ENCODE peak calls at places on chromosomes 12 and 14, in ten cellular contexts. M, X, O, S, N, A, B, V, U and I are unnamed samples. For H3K27me3, the result is how much of the 10 kb centered on the place peaks cover.

GRCh38 chr14:29521526-29522137 is 406.0 kb downstream of the PRKD1 start:
- DNase-seq in S (no peak), X (no peak), N (no peak), U (no peak), V (peak), M (no peak), A (no peak), O (no peak), B (no peak), I (no peak)

GRCh38 chr12:71070416-71071155 is 87.2 kb downstream of the TSPAN8 start:
- DNase-seq in B (no peak), S (no peak), O (no peak), A (no peak), N (no peak), V (no peak), X (no peak), M (no peak), U (no peak), I (no peak)

GRCh38 chr12:22101749-22102243 is 55.8 kb downstream of the CMAS start:
- DNase-seq in B (peak), A (no peak), U (no peak), S (peak), N (no peak), M (no peak), V (no peak), X (peak), O (no peak), I (no peak)

GRCh38 chr14:73786942-73787759 is 64.5 kb upstream of the PTGR2 start:
- DNase-seq in N (no peak), V (peak), S (peak), B (peak), U (peak), O (peak), X (peak), M (peak), A (peak), I (no peak)

GRCh38 chr12:7937867-7938506 is 2.0 kb upstream of the SLC2A3 start:
- DNase-seq in X (no peak), N (no peak), O (no peak), U (no peak), S (no peak), A (no peak), B (no peak), V (no peak), M (no peak), I (no peak)

GRCh38 chr12:121300083-121300819 is 3.7 kb upstream of the CAMKK2 start:
- DNase-seq in M (no peak), B (no peak), A (no peak), N (no peak), V (no peak), O (no peak), X (no peak), S (no peak), U (no peak), I (no peak)

GRCh38 chr12:6229823-6230222 is 29.6 kb downstream of the CD9 start:
- DNase-seq in O (no peak), N (no peak), V (peak), S (peak), M (peak), U (no peak), A (no peak), B (peak), X (peak), I (peak)

GRCh38 chr14:75315143-75315542 is 36.5 kb downstream of the FOS start:
- DNase-seq in M (no peak), B (no peak), V (peak), X (no peak), U (no peak), N (no peak), O (no peak), S (no peak), A (no peak), I (no peak)

GRCh38 chr12:116055895-116056607 is 221.4 kb downstream of the MED13L start:
- DNase-seq in O (no peak), S (no peak), A (no peak), U (no peak), M (no peak), X (no peak), N (no peak), V (no peak), B (no peak), I (no peak)

GRCh38 chr14:50531595-50532501 is 521 bp downstream of the MAP4K5 start:
- DNase-seq in B (peak), A (peak), X (peak), N (no peak), O (peak), M (peak), U (peak), S (peak), V (peak), I (no peak)

GRCh38 chr14:104051092-104051813 is 34.2 kb upstream of the ASPG start:
- DNase-seq in N (no peak), V (no peak), B (no peak), O (no peak), U (no peak), X (no peak), A (no peak), M (no peak), S (no peak), I (no peak)

GRCh38 chr14:106620368-106620767 is 1094.0 kb downstream of the TMEM121 start:
- DNase-seq in V (no peak), M (no peak), B (no peak), S (no peak), A (no peak), U (no peak), X (no peak), O (no peak), N (no peak), I (no peak)

GRCh38 chr14:33052899-33053400 is 114.3 kb downstream of the NPAS3 start:
- DNase-seq in M (no peak), V (no peak), N (no peak), S (no peak), A (no peak), B (no peak), O (no peak), X (no peak), U (no peak), I (no peak)

GRCh38 chr12:102690267-102690666 is 209.9 kb upstream of the IGF1 start:
- DNase-seq in V (peak), O (no peak), U (no peak), A (no peak), B (no peak), X (no peak), M (no peak), S (no peak), N (no peak), I (no peak)

GRCh38 chr12:21379218-21379617 is 6.5 kb downstream of the IAPP start:
- DNase-seq in X (no peak), B (no peak), M (no peak), A (no peak), V (no peak), S (no peak), U (no peak), N (no peak), O (no peak), I (no peak)

GRCh38 chr14:68291820-68292219 is 472.2 kb downstream of the RAD51B start:
- DNase-seq in V (no peak), A (no peak), S (no peak), X (no peak), N (no peak), M (peak), O (no peak), U (no peak), B (no peak), I (no peak)

GRCh38 chr12:123041042-123041531 is 60.6 kb downstream of the ARL6IP4 start:
- DNase-seq in X (no peak), N (no peak), V (no peak), B (no peak), O (no peak), U (no peak), M (no peak), S (no peak), A (no peak), I (no peak)

GRCh38 chr14:34911209-34912150 is 36.3 kb upstream of the BAZ1A start:
- DNase-seq in S (no peak), B (no peak), X (no peak), N (no peak), V (peak), M (peak), A (no peak), O (no peak), U (no peak), I (no peak)

GRCh38 chr14:34913619-34914018 is 38.5 kb upstream of the BAZ1A start:
- DNase-seq in S (no peak), A (no peak), O (no peak), M (no peak), V (no peak), B (no peak), N (no peak), X (no peak), U (no peak), I (no peak)

GRCh38 chr14:34912966-34913365 is 37.8 kb upstream of the BAZ1A start:
- DNase-seq in O (no peak), N (no peak), U (no peak), B (no peak), A (no peak), S (no peak), V (no peak), X (no peak), M (no peak), I (no peak)

GRCh38 chr14:34906287-34906686 is 31.1 kb upstream of the BAZ1A start:
- DNase-seq in A (no peak), S (no peak), B (no peak), X (no peak), N (no peak), V (no peak), M (no peak), O (no peak), U (no peak), I (no peak)

GRCh38 chr14:34912182-34912581 is 37.0 kb upstream of the BAZ1A start:
- DNase-seq in B (no peak), O (no peak), A (no peak), M (no peak), N (no peak), S (no peak), X (no peak), V (no peak), U (no peak), I (no peak)
- H3K4me3 ChIP-seq in B (no peak), O (no peak), A (no peak), M (no peak), N (no peak), S (no peak), X (no peak), V (no peak), U (no peak), I (no peak)

GRCh38 chr12:85782711-85783110 is 53.5 kb downstream of the RASSF9 start:
- DNase-seq in U (no peak), B (no peak), N (no peak), X (no peak), V (no peak), O (no peak), S (no peak), A (no peak), M (no peak), I (no peak)

GRCh38 chr12:85784096-85784720 is 52.0 kb downstream of the RASSF9 start:
- DNase-seq in U (no peak), O (no peak), N (no peak), X (no peak), B (no peak), M (no peak), A (no peak), V (no peak), S (no peak), I (no peak)

GRCh38 chr12:85779768-85780167 is 56.4 kb downstream of the RASSF9 start:
- DNase-seq in O (no peak), N (no peak), S (no peak), U (no peak), V (no peak), X (no peak), B (no peak), M (no peak), A (no peak), I (no peak)

GRCh38 chr12:85781751-85782150 is 54.5 kb downstream of the RASSF9 start:
- DNase-seq in B (no peak), O (no peak), A (no peak), M (no peak), N (no peak), S (no peak), U (no peak), X (no peak), V (no peak), I (no peak)
- TF ChIP-seq CTCF in B (no peak), O (no peak), A (no peak), M (no peak), N (no peak), S (no peak), U (no peak), X (no peak), V (no peak), I (no peak)

GRCh38 chr14:22491683-22492483 is 97.1 kb downstream of the DAD1 start:
- DNase-seq in N (no peak), A (no peak), M (no peak), B (no peak), O (no peak), X (no peak), S (no peak), U (no peak), V (no peak), I (no peak)
- H3K27me3 ChIP-seq in N (under half), A (under half), M (under half), B (under half), O (under half), X (under half), S (under half), U (under half), V (under half), I (under half)

GRCh38 chr12:84694111-84694510 is 218.5 kb downstream of the SLC6A15 start:
- DNase-seq in N (no peak), V (no peak), M (no peak), U (no peak), A (no peak), B (no peak), X (no peak), O (no peak), S (no peak), I (no peak)

DNA sequence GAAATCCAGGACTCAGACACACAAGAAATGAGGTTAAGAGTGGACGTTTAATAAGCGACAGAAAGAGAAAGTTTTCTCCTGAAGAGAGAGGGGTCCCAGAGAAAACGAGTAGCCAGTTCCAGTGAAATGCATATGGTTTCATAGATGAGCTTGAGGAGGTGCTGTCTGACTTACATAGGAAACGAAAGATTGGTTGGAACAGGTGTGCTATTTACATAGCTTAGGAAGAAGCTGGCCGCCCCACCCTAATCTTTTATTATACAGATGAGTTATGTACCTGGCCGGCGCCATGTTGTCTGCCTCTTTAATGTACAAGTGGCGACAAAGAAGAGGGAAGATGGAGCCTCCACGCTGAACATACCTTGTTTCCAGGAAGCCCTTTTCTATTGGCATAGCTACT is 223.0 kb downstream of the SLC6A15 start:
- DNase-seq in M (no peak), S (no peak), X (peak), N (no peak), A (no peak), B (no peak), U (no peak), O (no peak), V (peak), I (no peak)
- H3K4me3 ChIP-seq in M (no peak), S (no peak), X (no peak), N (no peak), A (no peak), B (no peak), U (no peak), O (no peak), V (no peak), I (no peak)